ENCODE peak calls at places on chromosomes 3 and 15, in seven cellular contexts. One of them, this sample, is unnamed.

GRCh38 chr15:45262906-45263456 is 10.9 kb downstream of the SLC28A2 start:
- DNase-seq in activated naive CD4-positive, alpha-beta T cell treated with anti-CD3 and anti-CD28 coated beads for 36 hours: no peak
- DNase-seq in type B pancreatic cell: no peak
- DNase-seq in GM13976: no peak
- DNase-seq in KG1: no peak
- DNase-seq in HT-29: no peak
- DNase-seq in activated naive CD8-positive, alpha-beta T cell treated with anti-CD3 and anti-CD28 coated beads, Interleukin-2, amount 50 U/mL, for 24 hours: no peak
- DNase-seq in this sample: no peak

GRCh38 chr3:195106418-195106906 is 164.5 kb downstream of the XXYLT1 start:
- DNase-seq in GM13976: peak; percentile 88
- DNase-seq in KG1: peak; percentile 25
- DNase-seq in HT-29: peak; percentile 63
- DNase-seq in activated naive CD4-positive, alpha-beta T cell treated with anti-CD3 and anti-CD28 coated beads for 36 hours: peak; percentile 63
- DNase-seq in activated naive CD8-positive, alpha-beta T cell treated with anti-CD3 and anti-CD28 coated beads, Interleukin-2, amount 50 U/mL, for 24 hours: peak; percentile 77
- DNase-seq in type B pancreatic cell: peak; percentile 82
- DNase-seq in this sample: peak; percentile 69

GRCh38 chr3:40379674-40380306 is 7.2 kb upstream of the ENTPD3 start:
- DNase-seq in activated naive CD4-positive, alpha-beta T cell treated with anti-CD3 and anti-CD28 coated beads for 36 hours: peak; percentile 31
- DNase-seq in HT-29: no peak
- DNase-seq in activated naive CD8-positive, alpha-beta T cell treated with anti-CD3 and anti-CD28 coated beads, Interleukin-2, amount 50 U/mL, for 24 hours: no peak
- DNase-seq in KG1: no peak
- DNase-seq in GM13976: no peak
- DNase-seq in type B pancreatic cell: no peak
- DNase-seq in this sample: no peak

GRCh38 chr3:45677841-45678240 is 11.4 kb upstream of the SACM1L start:
- DNase-seq in activated naive CD8-positive, alpha-beta T cell treated with anti-CD3 and anti-CD28 coated beads, Interleukin-2, amount 50 U/mL, for 24 hours: no peak
- DNase-seq in KG1: no peak
- DNase-seq in activated naive CD4-positive, alpha-beta T cell treated with anti-CD3 and anti-CD28 coated beads for 36 hours: no peak
- DNase-seq in HT-29: no peak
- DNase-seq in type B pancreatic cell: no peak
- DNase-seq in GM13976: no peak
- DNase-seq in this sample: no peak

GRCh38 chr15:70679919-70680231 is 83.5 kb downstream of the UACA start:
- DNase-seq in KG1: no peak
- DNase-seq in activated naive CD4-positive, alpha-beta T cell treated with anti-CD3 and anti-CD28 coated beads for 36 hours: no peak
- DNase-seq in HT-29: no peak
- DNase-seq in type B pancreatic cell: no peak
- DNase-seq in GM13976: no peak
- DNase-seq in activated naive CD8-positive, alpha-beta T cell treated with anti-CD3 and anti-CD28 coated beads, Interleukin-2, amount 50 U/mL, for 24 hours: no peak
- DNase-seq in this sample: no peak

GRCh38 chr15:50415752-50416404 is 8.3 kb upstream of the USP8 start:
- DNase-seq in type B pancreatic cell: no peak
- DNase-seq in HT-29: peak; percentile 13
- DNase-seq in GM13976: no peak
- DNase-seq in activated naive CD8-positive, alpha-beta T cell treated with anti-CD3 and anti-CD28 coated beads, Interleukin-2, amount 50 U/mL, for 24 hours: no peak
- DNase-seq in activated naive CD4-positive, alpha-beta T cell treated with anti-CD3 and anti-CD28 coated beads for 36 hours: no peak
- DNase-seq in KG1: no peak
- DNase-seq in this sample: no peak

GRCh38 chr3:180284331-180285110 is 247.8 kb upstream of the PEX5L start:
- DNase-seq in GM13976: no peak
- DNase-seq in activated naive CD8-positive, alpha-beta T cell treated with anti-CD3 and anti-CD28 coated beads, Interleukin-2, amount 50 U/mL, for 24 hours: no peak
- DNase-seq in activated naive CD4-positive, alpha-beta T cell treated with anti-CD3 and anti-CD28 coated beads for 36 hours: no peak
- DNase-seq in type B pancreatic cell: no peak
- DNase-seq in KG1: no peak
- DNase-seq in HT-29: no peak
- DNase-seq in this sample: no peak

GRCh38 chr15:51227967-51228783 is 110.2 kb downstream of the CYP19A1 start:
- DNase-seq in activated naive CD8-positive, alpha-beta T cell treated with anti-CD3 and anti-CD28 coated beads, Interleukin-2, amount 50 U/mL, for 24 hours: peak; percentile 8
- DNase-seq in activated naive CD4-positive, alpha-beta T cell treated with anti-CD3 and anti-CD28 coated beads for 36 hours: peak; percentile 50
- DNase-seq in type B pancreatic cell: no peak
- DNase-seq in HT-29: peak; percentile 68
- DNase-seq in KG1: no peak
- DNase-seq in GM13976: peak; percentile 76
- DNase-seq in this sample: peak; percentile 88

GRCh38 chr3:158508481-158508880 is 62.5 kb upstream of the MLF1 start:
- DNase-seq in GM13976: no peak
- DNase-seq in KG1: no peak
- DNase-seq in activated naive CD4-positive, alpha-beta T cell treated with anti-CD3 and anti-CD28 coated beads for 36 hours: no peak
- DNase-seq in activated naive CD8-positive, alpha-beta T cell treated with anti-CD3 and anti-CD28 coated beads, Interleukin-2, amount 50 U/mL, for 24 hours: no peak
- DNase-seq in type B pancreatic cell: no peak
- DNase-seq in HT-29: no peak
- DNase-seq in this sample: no peak

GRCh38 chr3:67384790-67385397 is 269.5 kb downstream of the SUCLG2 start:
- DNase-seq in HT-29: peak; percentile 60
- DNase-seq in type B pancreatic cell: no peak
- DNase-seq in activated naive CD4-positive, alpha-beta T cell treated with anti-CD3 and anti-CD28 coated beads for 36 hours: peak; percentile 67
- DNase-seq in KG1: peak; percentile 27
- DNase-seq in activated naive CD8-positive, alpha-beta T cell treated with anti-CD3 and anti-CD28 coated beads, Interleukin-2, amount 50 U/mL, for 24 hours: peak; percentile 28
- DNase-seq in GM13976: peak; percentile 52
- DNase-seq in this sample: peak; percentile 53

GRCh38 chr3:170301404-170301803 is 56.1 kb upstream of the SKIL start:
- DNase-seq in GM13976: no peak
- DNase-seq in activated naive CD8-positive, alpha-beta T cell treated with anti-CD3 and anti-CD28 coated beads, Interleukin-2, amount 50 U/mL, for 24 hours: no peak
- DNase-seq in activated naive CD4-positive, alpha-beta T cell treated with anti-CD3 and anti-CD28 coated beads for 36 hours: no peak
- DNase-seq in type B pancreatic cell: no peak
- DNase-seq in HT-29: no peak
- DNase-seq in KG1: no peak
- DNase-seq in this sample: no peak

GRCh38 chr15:76376029-76376428 is 39.5 kb downstream of the ISL2 start:
- DNase-seq in GM13976: no peak
- DNase-seq in type B pancreatic cell: no peak
- DNase-seq in KG1: no peak
- DNase-seq in HT-29: no peak
- DNase-seq in activated naive CD8-positive, alpha-beta T cell treated with anti-CD3 and anti-CD28 coated beads, Interleukin-2, amount 50 U/mL, for 24 hours: no peak
- DNase-seq in activated naive CD4-positive, alpha-beta T cell treated with anti-CD3 and anti-CD28 coated beads for 36 hours: no peak
- DNase-seq in this sample: no peak

GRCh38 chr3:127053979-127054378 is 71.1 kb downstream of the PLXNA1 start:
- DNase-seq in activated naive CD8-positive, alpha-beta T cell treated with anti-CD3 and anti-CD28 coated beads, Interleukin-2, amount 50 U/mL, for 24 hours: no peak
- DNase-seq in activated naive CD4-positive, alpha-beta T cell treated with anti-CD3 and anti-CD28 coated beads for 36 hours: no peak
- DNase-seq in KG1: no peak
- DNase-seq in type B pancreatic cell: no peak
- DNase-seq in GM13976: no peak
- DNase-seq in HT-29: no peak
- DNase-seq in this sample: no peak

GRCh38 chr3:60269377-60269776 is 981.9 kb downstream of the FHIT start:
- DNase-seq in KG1: no peak
- DNase-seq in GM13976: no peak
- DNase-seq in HT-29: no peak
- DNase-seq in type B pancreatic cell: no peak
- DNase-seq in activated naive CD8-positive, alpha-beta T cell treated with anti-CD3 and anti-CD28 coated beads, Interleukin-2, amount 50 U/mL, for 24 hours: no peak
- DNase-seq in activated naive CD4-positive, alpha-beta T cell treated with anti-CD3 and anti-CD28 coated beads for 36 hours: no peak
- DNase-seq in this sample: no peak

GRCh38 chr15:96043586-96044171 is 286.8 kb upstream of the NR2F2 start:
- DNase-seq in type B pancreatic cell: no peak
- DNase-seq in KG1: no peak
- DNase-seq in activated naive CD8-positive, alpha-beta T cell treated with anti-CD3 and anti-CD28 coated beads, Interleukin-2, amount 50 U/mL, for 24 hours: no peak
- DNase-seq in HT-29: no peak
- DNase-seq in activated naive CD4-positive, alpha-beta T cell treated with anti-CD3 and anti-CD28 coated beads for 36 hours: no peak
- DNase-seq in GM13976: no peak
- DNase-seq in this sample: no peak

GRCh38 chr3:62873672-62874397 is 1.4 kb downstream of the CADPS start:
- DNase-seq in HT-29: no peak
- DNase-seq in KG1: no peak
- DNase-seq in activated naive CD4-positive, alpha-beta T cell treated with anti-CD3 and anti-CD28 coated beads for 36 hours: no peak
- DNase-seq in activated naive CD8-positive, alpha-beta T cell treated with anti-CD3 and anti-CD28 coated beads, Interleukin-2, amount 50 U/mL, for 24 hours: no peak
- DNase-seq in type B pancreatic cell: peak; percentile 74
- DNase-seq in GM13976: peak; percentile 16
- DNase-seq in this sample: peak; percentile 9

GRCh38 chr3:71502066-71502465 is 81.5 kb downstream of the FOXP1 start:
- DNase-seq in GM13976: no peak
- DNase-seq in type B pancreatic cell: no peak
- DNase-seq in KG1: no peak
- DNase-seq in activated naive CD8-positive, alpha-beta T cell treated with anti-CD3 and anti-CD28 coated beads, Interleukin-2, amount 50 U/mL, for 24 hours: no peak
- DNase-seq in activated naive CD4-positive, alpha-beta T cell treated with anti-CD3 and anti-CD28 coated beads for 36 hours: no peak
- DNase-seq in HT-29: no peak
- DNase-seq in this sample: peak; percentile 19

GRCh38 chr3:75985432-75985831 is 200.1 kb upstream of the ZNF717 start:
- DNase-seq in GM13976: no peak
- DNase-seq in type B pancreatic cell: no peak
- DNase-seq in HT-29: no peak
- DNase-seq in activated naive CD4-positive, alpha-beta T cell treated with anti-CD3 and anti-CD28 coated beads for 36 hours: no peak
- DNase-seq in KG1: no peak
- DNase-seq in activated naive CD8-positive, alpha-beta T cell treated with anti-CD3 and anti-CD28 coated beads, Interleukin-2, amount 50 U/mL, for 24 hours: no peak
- DNase-seq in this sample: no peak

GRCh38 chr3:9903238-9903624 is 583 bp downstream of the IL17RE start:
- DNase-seq in GM13976: no peak
- DNase-seq in activated naive CD8-positive, alpha-beta T cell treated with anti-CD3 and anti-CD28 coated beads, Interleukin-2, amount 50 U/mL, for 24 hours: peak; percentile 36
- DNase-seq in HT-29: no peak
- DNase-seq in type B pancreatic cell: no peak
- DNase-seq in KG1: no peak
- DNase-seq in activated naive CD4-positive, alpha-beta T cell treated with anti-CD3 and anti-CD28 coated beads for 36 hours: peak; percentile 34
- DNase-seq in this sample: no peak

GRCh38 chr15:40923551-40923950 is 5.6 kb upstream of the DLL4 start:
- DNase-seq in activated naive CD8-positive, alpha-beta T cell treated with anti-CD3 and anti-CD28 coated beads, Interleukin-2, amount 50 U/mL, for 24 hours: no peak
- DNase-seq in HT-29: no peak
- DNase-seq in GM13976: no peak
- DNase-seq in type B pancreatic cell: no peak
- DNase-seq in KG1: no peak
- DNase-seq in activated naive CD4-positive, alpha-beta T cell treated with anti-CD3 and anti-CD28 coated beads for 36 hours: no peak
- DNase-seq in this sample: no peak

GRCh38 chr15:76730262-76730661 is 174.9 kb downstream of the SCAPER start:
- DNase-seq in activated naive CD8-positive, alpha-beta T cell treated with anti-CD3 and anti-CD28 coated beads, Interleukin-2, amount 50 U/mL, for 24 hours: no peak
- DNase-seq in activated naive CD4-positive, alpha-beta T cell treated with anti-CD3 and anti-CD28 coated beads for 36 hours: no peak
- DNase-seq in type B pancreatic cell: no peak
- DNase-seq in KG1: no peak
- DNase-seq in GM13976: no peak
- DNase-seq in HT-29: no peak
- DNase-seq in this sample: no peak

GRCh38 chr3:196144383-196145105 is 62.7 kb upstream of the TFRC start:
- DNase-seq in KG1: no peak
- DNase-seq in HT-29: no peak
- DNase-seq in GM13976: no peak
- DNase-seq in type B pancreatic cell: no peak
- DNase-seq in activated naive CD8-positive, alpha-beta T cell treated with anti-CD3 and anti-CD28 coated beads, Interleukin-2, amount 50 U/mL, for 24 hours: no peak
- DNase-seq in activated naive CD4-positive, alpha-beta T cell treated with anti-CD3 and anti-CD28 coated beads for 36 hours: no peak
- DNase-seq in this sample: no peak

GRCh38 chr3:98508582-98508981 is 11.1 kb downstream of the OR5K2 start:
- DNase-seq in HT-29: no peak
- DNase-seq in KG1: no peak
- DNase-seq in GM13976: no peak
- DNase-seq in activated naive CD8-positive, alpha-beta T cell treated with anti-CD3 and anti-CD28 coated beads, Interleukin-2, amount 50 U/mL, for 24 hours: no peak
- DNase-seq in type B pancreatic cell: no peak
- DNase-seq in activated naive CD4-positive, alpha-beta T cell treated with anti-CD3 and anti-CD28 coated beads for 36 hours: no peak
- DNase-seq in this sample: no peak

GRCh38 chr3:47804571-47804970 is 1.6 kb downstream of the DHX30 start:
- DNase-seq in HT-29: no peak
- DNase-seq in activated naive CD4-positive, alpha-beta T cell treated with anti-CD3 and anti-CD28 coated beads for 36 hours: no peak
- DNase-seq in type B pancreatic cell: no peak
- DNase-seq in activated naive CD8-positive, alpha-beta T cell treated with anti-CD3 and anti-CD28 coated beads, Interleukin-2, amount 50 U/mL, for 24 hours: no peak
- DNase-seq in GM13976: no peak
- DNase-seq in KG1: no peak
- DNase-seq in this sample: no peak

GRCh38 chr3:98367464-98368246 is 14.0 kb downstream of the OR5K4 start:
- DNase-seq in GM13976: no peak
- DNase-seq in type B pancreatic cell: no peak
- DNase-seq in HT-29: no peak
- DNase-seq in activated naive CD8-positive, alpha-beta T cell treated with anti-CD3 and anti-CD28 coated beads, Interleukin-2, amount 50 U/mL, for 24 hours: no peak
- DNase-seq in activated naive CD4-positive, alpha-beta T cell treated with anti-CD3 and anti-CD28 coated beads for 36 hours: no peak
- DNase-seq in KG1: no peak
- DNase-seq in this sample: no peak

GRCh38 chr3:105953831-105954230 is 85.0 kb upstream of the CBLB start:
- DNase-seq in type B pancreatic cell: no peak
- DNase-seq in KG1: no peak
- DNase-seq in activated naive CD8-positive, alpha-beta T cell treated with anti-CD3 and anti-CD28 coated beads, Interleukin-2, amount 50 U/mL, for 24 hours: no peak
- DNase-seq in HT-29: no peak
- DNase-seq in GM13976: no peak
- DNase-seq in activated naive CD4-positive, alpha-beta T cell treated with anti-CD3 and anti-CD28 coated beads for 36 hours: no peak
- DNase-seq in this sample: no peak

GRCh38 chr3:23987376-23987775 is 42.3 kb downstream of the NR1D2 start:
- DNase-seq in activated naive CD8-positive, alpha-beta T cell treated with anti-CD3 and anti-CD28 coated beads, Interleukin-2, amount 50 U/mL, for 24 hours: no peak
- DNase-seq in type B pancreatic cell: no peak
- DNase-seq in GM13976: no peak
- DNase-seq in HT-29: no peak
- DNase-seq in activated naive CD4-positive, alpha-beta T cell treated with anti-CD3 and anti-CD28 coated beads for 36 hours: no peak
- DNase-seq in KG1: no peak
- DNase-seq in this sample: no peak

GRCh38 chr3:130973401-130973800 is 53.2 kb downstream of the ASTE1 start:
- DNase-seq in type B pancreatic cell: no peak
- DNase-seq in KG1: no peak
- DNase-seq in activated naive CD4-positive, alpha-beta T cell treated with anti-CD3 and anti-CD28 coated beads for 36 hours: no peak
- DNase-seq in activated naive CD8-positive, alpha-beta T cell treated with anti-CD3 and anti-CD28 coated beads, Interleukin-2, amount 50 U/mL, for 24 hours: no peak
- DNase-seq in GM13976: no peak
- DNase-seq in HT-29: no peak
- DNase-seq in this sample: no peak

GRCh38 chr3:59425942-59426341 is 376.1 kb upstream of the CFAP20DC start:
- DNase-seq in HT-29: no peak
- DNase-seq in activated naive CD4-positive, alpha-beta T cell treated with anti-CD3 and anti-CD28 coated beads for 36 hours: peak; percentile 91
- DNase-seq in GM13976: no peak
- DNase-seq in KG1: no peak
- DNase-seq in activated naive CD8-positive, alpha-beta T cell treated with anti-CD3 and anti-CD28 coated beads, Interleukin-2, amount 50 U/mL, for 24 hours: peak; percentile 53
- DNase-seq in type B pancreatic cell: no peak
- DNase-seq in this sample: peak; percentile 59

GRCh38 chr3:138114988-138115971 is at the start of gene DZIP1L:
- DNase-seq in GM13976: peak; percentile 84
- DNase-seq in KG1: peak; percentile 22
- DNase-seq in activated naive CD8-positive, alpha-beta T cell treated with anti-CD3 and anti-CD28 coated beads, Interleukin-2, amount 50 U/mL, for 24 hours: peak; percentile 50
- DNase-seq in type B pancreatic cell: peak; percentile 76
- DNase-seq in HT-29: peak; percentile 35
- DNase-seq in activated naive CD4-positive, alpha-beta T cell treated with anti-CD3 and anti-CD28 coated beads for 36 hours: peak; percentile 39
- DNase-seq in this sample: peak; percentile 43

GRCh38 chr3:76044601-76045600 is 259.6 kb upstream of the ZNF717 start:
- DNase-seq in activated naive CD8-positive, alpha-beta T cell treated with anti-CD3 and anti-CD28 coated beads, Interleukin-2, amount 50 U/mL, for 24 hours: peak; percentile 8
- DNase-seq in type B pancreatic cell: no peak
- DNase-seq in KG1: peak; percentile 8
- DNase-seq in GM13976: peak; percentile 9
- DNase-seq in activated naive CD4-positive, alpha-beta T cell treated with anti-CD3 and anti-CD28 coated beads for 36 hours: peak; percentile 31
- DNase-seq in HT-29: peak; percentile 39
- DNase-seq in this sample: peak; percentile 34

This sample was measured in GM12865.